ENCODE peak calls at places on chromosomes 11 and 22, in five cellular contexts. One of them, this sample, is unnamed.

GRCh38 chr11:2664331-2664730 is 35.5 kb downstream of the KCNQ1OT1 start:
- DNase-seq in T-helper 2 cell: no peak
- DNase-seq in DMS79 treated with DMSO at 0.1 percent for 48 hours: no peak
- DNase-seq in activated naive CD8-positive, alpha-beta T cell treated with anti-CD3 and anti-CD28 coated beads, Interleukin-2, amount 10 ng/mL, durations not matched to agents 7 days and 5 days: no peak
- DNase-seq in psoas muscle: no peak
- DNase-seq in this sample: no peak

GRCh38 chr22:44710474-44711235 is 8.7 kb downstream of the PRR5 start:
- DNase-seq in T-helper 2 cell: no peak
- DNase-seq in DMS79 treated with DMSO at 0.1 percent for 48 hours: no peak
- DNase-seq in activated naive CD8-positive, alpha-beta T cell treated with anti-CD3 and anti-CD28 coated beads, Interleukin-2, amount 10 ng/mL, durations not matched to agents 7 days and 5 days: peak
- DNase-seq in psoas muscle: no peak
- DNase-seq in this sample: no peak

GRCh38 chr11:70606248-70606950 is 208.1 kb downstream of the CTTN start:
- DNase-seq in T-helper 2 cell: no peak
- DNase-seq in DMS79 treated with DMSO at 0.1 percent for 48 hours: no peak
- DNase-seq in activated naive CD8-positive, alpha-beta T cell treated with anti-CD3 and anti-CD28 coated beads, Interleukin-2, amount 10 ng/mL, durations not matched to agents 7 days and 5 days: no peak
- DNase-seq in psoas muscle: peak
- DNase-seq in this sample: no peak

GRCh38 chr11:134866981-134867675 is 455.1 kb upstream of the B3GAT1 start:
- DNase-seq in T-helper 2 cell: no peak
- DNase-seq in DMS79 treated with DMSO at 0.1 percent for 48 hours: no peak
- DNase-seq in activated naive CD8-positive, alpha-beta T cell treated with anti-CD3 and anti-CD28 coated beads, Interleukin-2, amount 10 ng/mL, durations not matched to agents 7 days and 5 days: no peak
- DNase-seq in psoas muscle: no peak
- DNase-seq in this sample: no peak

GRCh38 chr11:11972942-11973341 is 35.5 kb downstream of the DKK3 start:
- DNase-seq in T-helper 2 cell: no peak
- DNase-seq in DMS79 treated with DMSO at 0.1 percent for 48 hours: no peak
- DNase-seq in activated naive CD8-positive, alpha-beta T cell treated with anti-CD3 and anti-CD28 coated beads, Interleukin-2, amount 10 ng/mL, durations not matched to agents 7 days and 5 days: no peak
- DNase-seq in psoas muscle: no peak
- DNase-seq in this sample: no peak

GRCh38 chr11:75425422-75425821 is 7.6 kb downstream of the KLHL35 start:
- DNase-seq in T-helper 2 cell: no peak
- DNase-seq in DMS79 treated with DMSO at 0.1 percent for 48 hours: no peak
- DNase-seq in activated naive CD8-positive, alpha-beta T cell treated with anti-CD3 and anti-CD28 coated beads, Interleukin-2, amount 10 ng/mL, durations not matched to agents 7 days and 5 days: no peak
- DNase-seq in psoas muscle: peak
- DNase-seq in this sample: no peak

GRCh38 chr11:35483131-35483800 is 42.1 kb downstream of the PAMR1 start:
- DNase-seq in T-helper 2 cell: no peak
- DNase-seq in DMS79 treated with DMSO at 0.1 percent for 48 hours: no peak
- DNase-seq in activated naive CD8-positive, alpha-beta T cell treated with anti-CD3 and anti-CD28 coated beads, Interleukin-2, amount 10 ng/mL, durations not matched to agents 7 days and 5 days: no peak
- DNase-seq in psoas muscle: no peak
- DNase-seq in this sample: no peak

GRCh38 chr11:63939351-63939920 is 634 bp downstream of the NAA40 start:
- DNase-seq in T-helper 2 cell: no peak
- DNase-seq in DMS79 treated with DMSO at 0.1 percent for 48 hours: peak
- DNase-seq in activated naive CD8-positive, alpha-beta T cell treated with anti-CD3 and anti-CD28 coated beads, Interleukin-2, amount 10 ng/mL, durations not matched to agents 7 days and 5 days: no peak
- DNase-seq in psoas muscle: no peak
- DNase-seq in this sample: no peak

GRCh38 chr11:40293655-40294342 is 1165.7 kb downstream of the LRRC4C start:
- DNase-seq in T-helper 2 cell: no peak
- DNase-seq in DMS79 treated with DMSO at 0.1 percent for 48 hours: peak
- DNase-seq in activated naive CD8-positive, alpha-beta T cell treated with anti-CD3 and anti-CD28 coated beads, Interleukin-2, amount 10 ng/mL, durations not matched to agents 7 days and 5 days: peak
- DNase-seq in psoas muscle: peak
- DNase-seq in this sample: no peak

This sample was measured in CD14-positive monocyte.